ENCODE peak calls at places on chromosomes 16 and 17, in eight cellular contexts. One of them, this sample, is unnamed.
A peak's percentile ranks its signal among the peaks of the same experiment; 100 is the strongest.

GRCh38 chr17:48429156-48429555 is 858 bp downstream of the SKAP1 start:
- DNase-seq in right cardiac atrium: no peak
- DNase-seq in BE2C: no peak
- DNase-seq in ovary: no peak
- DNase-seq in brain microvascular endothelial cell: no peak
- DNase-seq in cardiac fibroblast: no peak
- DNase-seq in right lobe of liver: no peak
- DNase-seq in left lung: no peak
- DNase-seq in this sample: no peak

GRCh38 chr17:73901661-73902415 is 257.6 kb upstream of the SDK2 start:
- DNase-seq in right cardiac atrium: peak; percentile 53
- DNase-seq in BE2C: peak; percentile 78
- DNase-seq in left lung: peak; percentile 60
- DNase-seq in right lobe of liver: peak; percentile 39
- DNase-seq in ovary: no peak
- DNase-seq in cardiac fibroblast: no peak
- DNase-seq in brain microvascular endothelial cell: no peak
- DNase-seq in this sample: no peak

GRCh38 chr17:74544991-74545441 is 899 bp downstream of the CD300C start:
- DNase-seq in right cardiac atrium: no peak
- DNase-seq in right lobe of liver: no peak
- DNase-seq in left lung: no peak
- DNase-seq in brain microvascular endothelial cell: no peak
- DNase-seq in BE2C: no peak
- DNase-seq in cardiac fibroblast: no peak
- DNase-seq in ovary: no peak
- DNase-seq in this sample: no peak

GRCh38 chr17:9941305-9941704 is 36.2 kb upstream of the RCVRN start:
- DNase-seq in cardiac fibroblast: no peak
- DNase-seq in right cardiac atrium: no peak
- DNase-seq in left lung: no peak
- DNase-seq in right lobe of liver: no peak
- DNase-seq in BE2C: no peak
- DNase-seq in brain microvascular endothelial cell: no peak
- DNase-seq in ovary: no peak
- DNase-seq in this sample: no peak

GRCh38 chr16:24518498-24518897 is 20.9 kb upstream of the RBBP6 start:
- DNase-seq in right cardiac atrium: no peak
- DNase-seq in cardiac fibroblast: no peak
- DNase-seq in BE2C: no peak
- DNase-seq in right lobe of liver: no peak
- DNase-seq in brain microvascular endothelial cell: no peak
- DNase-seq in left lung: no peak
- DNase-seq in ovary: no peak
- DNase-seq in this sample: no peak

GRCh38 chr16:2278272-2278608 is 10.3 kb upstream of the RNPS1 start:
- DNase-seq in brain microvascular endothelial cell: no peak
- DNase-seq in ovary: no peak
- DNase-seq in BE2C: no peak
- DNase-seq in cardiac fibroblast: no peak
- DNase-seq in left lung: no peak
- DNase-seq in right lobe of liver: no peak
- DNase-seq in right cardiac atrium: no peak
- DNase-seq in this sample: no peak

GRCh38 chr17:48457080-48457836 is 27.2 kb upstream of the SKAP1 start:
- DNase-seq in ovary: no peak
- DNase-seq in cardiac fibroblast: peak; percentile 56
- DNase-seq in BE2C: peak; percentile 52
- DNase-seq in brain microvascular endothelial cell: peak; percentile 17
- DNase-seq in right cardiac atrium: peak; percentile 38
- DNase-seq in left lung: peak; percentile 60
- DNase-seq in right lobe of liver: peak; percentile 47
- DNase-seq in this sample: no peak

GRCh38 chr17:49508061-49508865 is 13.2 kb downstream of the NGFR start:
- DNase-seq in ovary: no peak
- DNase-seq in left lung: no peak
- DNase-seq in brain microvascular endothelial cell: no peak
- DNase-seq in BE2C: no peak
- DNase-seq in right cardiac atrium: no peak
- DNase-seq in cardiac fibroblast: peak; percentile 42
- DNase-seq in right lobe of liver: no peak
- DNase-seq in this sample: no peak

GRCh38 chr17:4950075-4950756 is 703 bp upstream of the ENO3 start:
- DNase-seq in left lung: peak; percentile 72
- DNase-seq in right lobe of liver: peak; percentile 91
- DNase-seq in BE2C: peak; percentile 79
- DNase-seq in right cardiac atrium: peak; percentile 83
- DNase-seq in cardiac fibroblast: no peak
- DNase-seq in brain microvascular endothelial cell: no peak
- DNase-seq in ovary: peak; percentile 59
- DNase-seq in this sample: no peak

GRCh38 chr17:74491645-74492044 is 25.2 kb downstream of the CD300A start:
- DNase-seq in brain microvascular endothelial cell: no peak
- DNase-seq in left lung: no peak
- DNase-seq in BE2C: no peak
- DNase-seq in ovary: no peak
- DNase-seq in right lobe of liver: no peak
- DNase-seq in cardiac fibroblast: no peak
- DNase-seq in right cardiac atrium: no peak
- DNase-seq in this sample: no peak

GRCh38 chr17:66281671-66282369 is 20.6 kb upstream of the PRKCA start:
- DNase-seq in left lung: no peak
- DNase-seq in BE2C: no peak
- DNase-seq in right cardiac atrium: no peak
- DNase-seq in right lobe of liver: no peak
- DNase-seq in cardiac fibroblast: no peak
- DNase-seq in ovary: no peak
- DNase-seq in brain microvascular endothelial cell: no peak
- DNase-seq in this sample: no peak

GRCh38 chr17:73211745-73212144 is 18.9 kb downstream of the COG1 start:
- DNase-seq in left lung: no peak
- DNase-seq in cardiac fibroblast: no peak
- DNase-seq in right lobe of liver: no peak
- DNase-seq in right cardiac atrium: no peak
- DNase-seq in brain microvascular endothelial cell: no peak
- DNase-seq in BE2C: no peak
- DNase-seq in ovary: no peak
- DNase-seq in this sample: no peak

GRCh38 chr17:68497885-68498319 is 14.3 kb upstream of the PRKAR1A start:
- DNase-seq in right cardiac atrium: no peak
- DNase-seq in left lung: no peak
- DNase-seq in ovary: no peak
- DNase-seq in brain microvascular endothelial cell: no peak
- DNase-seq in right lobe of liver: no peak
- DNase-seq in cardiac fibroblast: no peak
- DNase-seq in BE2C: no peak
- DNase-seq in this sample: no peak

GRCh38 chr17:4160294-4160859 is 17.4 kb downstream of the CYB5D2 start:
- DNase-seq in right lobe of liver: no peak
- DNase-seq in ovary: no peak
- DNase-seq in BE2C: no peak
- DNase-seq in left lung: no peak
- DNase-seq in cardiac fibroblast: no peak
- DNase-seq in right cardiac atrium: no peak
- DNase-seq in brain microvascular endothelial cell: no peak
- DNase-seq in this sample: no peak

GRCh38 chr17:66469890-66470289 is 167.5 kb downstream of the PRKCA start:
- DNase-seq in cardiac fibroblast: no peak
- DNase-seq in right lobe of liver: no peak
- DNase-seq in right cardiac atrium: no peak
- DNase-seq in ovary: no peak
- DNase-seq in left lung: no peak
- DNase-seq in BE2C: no peak
- DNase-seq in brain microvascular endothelial cell: no peak
- DNase-seq in this sample: no peak

GRCh38 chr16:67396159-67396774 is 3.0 kb upstream of the TPPP3 start:
- DNase-seq in right cardiac atrium: peak; percentile 96
- DNase-seq in BE2C: peak; percentile 93
- DNase-seq in brain microvascular endothelial cell: peak; percentile 90
- DNase-seq in left lung: peak; percentile 89
- DNase-seq in right lobe of liver: no peak
- DNase-seq in ovary: peak; percentile 41
- DNase-seq in cardiac fibroblast: peak; percentile 68
- DNase-seq in this sample: peak; percentile 58

GRCh38 chr17:33893192-33893591 is 361.9 kb upstream of the CCL2 start:
- DNase-seq in ovary: no peak
- DNase-seq in left lung: no peak
- DNase-seq in right cardiac atrium: no peak
- DNase-seq in cardiac fibroblast: no peak
- DNase-seq in brain microvascular endothelial cell: no peak
- DNase-seq in BE2C: no peak
- DNase-seq in right lobe of liver: no peak
- DNase-seq in this sample: no peak

GRCh38 chr17:3889613-3890012 is 3.2 kb downstream of the CAMKK1 start:
- DNase-seq in brain microvascular endothelial cell: no peak
- DNase-seq in right lobe of liver: no peak
- DNase-seq in left lung: no peak
- DNase-seq in cardiac fibroblast: no peak
- DNase-seq in BE2C: no peak
- DNase-seq in right cardiac atrium: no peak
- DNase-seq in ovary: peak; percentile 30
- DNase-seq in this sample: no peak

DNA sequence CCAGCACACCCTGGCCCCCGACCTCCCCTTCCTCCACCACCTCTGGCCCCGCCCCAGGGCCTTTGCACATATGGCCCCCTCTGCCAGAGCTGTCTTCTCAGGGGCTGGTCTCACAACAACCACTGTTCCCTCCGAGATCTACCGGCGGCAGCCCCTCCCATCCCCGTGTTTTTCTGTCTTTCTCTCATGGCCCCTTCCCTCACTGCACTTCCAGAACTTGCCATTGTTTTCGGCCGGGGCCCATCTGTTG is 30.2 kb downstream of the ZFPM1 start:
- DNase-seq in BE2C: no peak
- DNase-seq in right lobe of liver: no peak
- DNase-seq in ovary: no peak
- DNase-seq in brain microvascular endothelial cell: no peak
- DNase-seq in cardiac fibroblast: no peak
- DNase-seq in right cardiac atrium: no peak
- DNase-seq in left lung: no peak
- DNase-seq in this sample: no peak
- H3K4me3 ChIP-seq in BE2C: no peak overlapping the region
- H3K4me3 ChIP-seq in right lobe of liver: no peak overlapping the region
- H3K4me3 ChIP-seq in ovary: no peak overlapping the region
- H3K4me3 ChIP-seq in brain microvascular endothelial cell: no peak overlapping the region
- H3K4me3 ChIP-seq in cardiac fibroblast: no peak overlapping the region
- H3K4me3 ChIP-seq in right cardiac atrium: no peak overlapping the region
- H3K4me3 ChIP-seq in left lung: no peak overlapping the region
- H3K4me3 ChIP-seq in this sample: no peak overlapping the region

DNA sequence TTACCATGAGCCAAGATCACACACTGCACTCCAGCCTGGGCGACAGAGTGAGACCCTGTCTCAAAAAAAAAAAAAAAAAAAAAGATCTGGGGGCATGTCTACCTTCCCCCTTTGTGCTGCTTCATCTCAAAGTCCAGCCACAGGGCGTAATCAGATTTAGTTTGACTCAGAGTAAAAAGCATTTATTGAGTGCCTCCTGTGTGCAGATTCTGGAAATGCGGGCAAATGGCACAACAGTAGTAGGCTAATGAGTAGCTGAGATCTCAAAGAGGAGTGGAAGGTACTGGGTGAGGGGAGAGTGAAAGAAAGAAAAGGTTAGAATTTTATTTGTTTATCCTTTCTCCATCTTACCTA is 9.1 kb upstream of the NR1D1 start:
- DNase-seq in cardiac fibroblast: no peak
- DNase-seq in right cardiac atrium: no peak
- DNase-seq in BE2C: no peak
- DNase-seq in right lobe of liver: no peak
- DNase-seq in left lung: no peak
- DNase-seq in brain microvascular endothelial cell: no peak
- DNase-seq in ovary: no peak
- DNase-seq in this sample: no peak
- H3K4me3 ChIP-seq in cardiac fibroblast: no peak overlapping the region
- H3K4me3 ChIP-seq in right cardiac atrium: no peak overlapping the region
- H3K4me3 ChIP-seq in BE2C: no peak overlapping the region
- H3K4me3 ChIP-seq in right lobe of liver: no peak overlapping the region
- H3K4me3 ChIP-seq in left lung: no peak overlapping the region
- H3K4me3 ChIP-seq in brain microvascular endothelial cell: no peak overlapping the region
- H3K4me3 ChIP-seq in ovary: no peak overlapping the region
- H3K4me3 ChIP-seq in this sample: no peak overlapping the region

DNA sequence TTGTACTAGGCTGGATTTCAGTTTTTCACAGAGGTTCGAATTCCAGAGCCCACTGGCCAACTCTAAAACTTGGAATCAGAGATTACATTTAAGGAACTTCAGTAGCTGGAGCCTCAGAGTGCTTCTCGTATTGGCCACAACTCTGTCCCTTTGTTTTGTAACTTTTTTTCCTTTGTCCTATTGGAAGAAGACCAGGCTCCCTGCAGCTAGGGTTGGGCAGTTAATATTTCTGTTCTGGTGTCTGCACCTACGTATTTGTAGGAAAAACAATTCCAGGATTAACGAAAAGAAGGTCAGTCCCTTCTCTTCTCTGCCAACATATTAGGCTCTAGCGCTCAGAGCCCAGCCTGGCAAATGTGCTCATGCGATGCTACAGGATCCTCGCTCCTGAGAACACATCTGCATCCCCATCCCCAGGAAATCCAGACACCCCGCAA is 1.9 kb downstream of the CDH11 start:
- DNase-seq in cardiac fibroblast: peak; percentile 89
- DNase-seq in BE2C: no peak
- DNase-seq in right lobe of liver: no peak
- DNase-seq in ovary: peak; percentile 51
- DNase-seq in brain microvascular endothelial cell: peak; percentile 62
- DNase-seq in right cardiac atrium: peak; percentile 21
- DNase-seq in left lung: no peak
- DNase-seq in this sample: peak; percentile 47
- H3K4me3 ChIP-seq in cardiac fibroblast: peak overlapping the region; percentile 83
- H3K4me3 ChIP-seq in BE2C: no peak overlapping the region
- H3K4me3 ChIP-seq in right lobe of liver: no peak overlapping the region
- H3K4me3 ChIP-seq in ovary: peak overlapping the region; percentile 59
- H3K4me3 ChIP-seq in brain microvascular endothelial cell: peak overlapping the region; percentile 94
- H3K4me3 ChIP-seq in right cardiac atrium: peak overlapping the region; percentile 63
- H3K4me3 ChIP-seq in left lung: peak overlapping the region; percentile 45
- H3K4me3 ChIP-seq in this sample: peak overlapping the region; percentile 94

GRCh38 chr17:30343741-30344140 is 9.9 kb upstream of the TMIGD1 start:
- DNase-seq in ovary: no peak
- DNase-seq in brain microvascular endothelial cell: no peak
- DNase-seq in right cardiac atrium: no peak
- DNase-seq in BE2C: no peak
- DNase-seq in cardiac fibroblast: no peak
- DNase-seq in right lobe of liver: no peak
- DNase-seq in left lung: no peak
- DNase-seq in this sample: no peak

GRCh38 chr17:30345527-30346075 is 11.7 kb upstream of the TMIGD1 start:
- DNase-seq in ovary: no peak
- DNase-seq in cardiac fibroblast: peak; percentile 27
- DNase-seq in left lung: no peak
- DNase-seq in right cardiac atrium: no peak
- DNase-seq in right lobe of liver: no peak
- DNase-seq in brain microvascular endothelial cell: no peak
- DNase-seq in BE2C: no peak
- DNase-seq in this sample: no peak

GRCh38 chr17:30344283-30345088 is 10.6 kb upstream of the TMIGD1 start:
- DNase-seq in right cardiac atrium: peak; percentile 43
- DNase-seq in brain microvascular endothelial cell: no peak
- DNase-seq in ovary: peak; percentile 33
- DNase-seq in right lobe of liver: peak; percentile 75
- DNase-seq in left lung: peak; percentile 49
- DNase-seq in cardiac fibroblast: peak; percentile 97
- DNase-seq in BE2C: no peak
- DNase-seq in this sample: peak; percentile 81

GRCh38 chr17:30346211-30346831 is 12.5 kb upstream of the TMIGD1 start:
- DNase-seq in ovary: no peak
- DNase-seq in BE2C: no peak
- DNase-seq in left lung: no peak
- DNase-seq in right lobe of liver: no peak
- DNase-seq in right cardiac atrium: no peak
- DNase-seq in brain microvascular endothelial cell: no peak
- DNase-seq in cardiac fibroblast: peak; percentile 39
- DNase-seq in this sample: no peak

GRCh38 chr17:30345089-30345433 is 11.2 kb upstream of the TMIGD1 start:
- DNase-seq in cardiac fibroblast: no peak
- DNase-seq in right cardiac atrium: no peak
- DNase-seq in BE2C: no peak
- DNase-seq in brain microvascular endothelial cell: no peak
- DNase-seq in left lung: no peak
- DNase-seq in right lobe of liver: no peak
- DNase-seq in ovary: no peak
- DNase-seq in this sample: no peak
- H3K4me3 ChIP-seq in cardiac fibroblast: no peak overlapping the region
- H3K4me3 ChIP-seq in right cardiac atrium: no peak overlapping the region
- H3K4me3 ChIP-seq in BE2C: no peak overlapping the region
- H3K4me3 ChIP-seq in brain microvascular endothelial cell: no peak overlapping the region
- H3K4me3 ChIP-seq in left lung: no peak overlapping the region
- H3K4me3 ChIP-seq in right lobe of liver: no peak overlapping the region
- H3K4me3 ChIP-seq in ovary: no peak overlapping the region
- H3K4me3 ChIP-seq in this sample: no peak overlapping the region